ENCODE peak calls at places on chromosomes 1 and 21, in eight cellular contexts. One of them, this sample, is unnamed.

GRCh38 chr1:40344597-40344996 is 27.5 kb upstream of the COL9A2 start:
- DNase-seq in stomach: peak
- DNase-seq in GM23338: peak
- DNase-seq in vagina: no peak
- DNase-seq in HL-60: peak
- DNase-seq in K562: no peak
- DNase-seq in sigmoid colon: peak
- DNase-seq in breast epithelium: peak
- DNase-seq in this sample: peak

GRCh38 chr1:77267035-77267434 is 14.8 kb upstream of the AK5 start:
- DNase-seq in stomach: no peak
- DNase-seq in GM23338: no peak
- DNase-seq in vagina: no peak
- DNase-seq in HL-60: no peak
- DNase-seq in K562: no peak
- DNase-seq in sigmoid colon: no peak
- DNase-seq in breast epithelium: no peak
- DNase-seq in this sample: no peak

GRCh38 chr1:212914789-212915188 is 35.6 kb upstream of the VASH2 start:
- DNase-seq in stomach: no peak
- DNase-seq in GM23338: peak
- DNase-seq in vagina: no peak
- DNase-seq in HL-60: no peak
- DNase-seq in K562: no peak
- DNase-seq in sigmoid colon: no peak
- DNase-seq in breast epithelium: no peak
- DNase-seq in this sample: no peak

GRCh38 chr1:209611771-209612570 is 28.5 kb downstream of the CAMK1G start:
- DNase-seq in stomach: no peak
- DNase-seq in GM23338: no peak
- DNase-seq in vagina: no peak
- DNase-seq in HL-60: no peak
- DNase-seq in K562: no peak
- DNase-seq in sigmoid colon: no peak
- DNase-seq in breast epithelium: no peak
- DNase-seq in this sample: no peak

GRCh38 chr1:204083491-204083890 is 10.6 kb downstream of the SOX13 start:
- DNase-seq in stomach: no peak
- DNase-seq in GM23338: no peak
- DNase-seq in vagina: no peak
- DNase-seq in HL-60: no peak
- DNase-seq in K562: no peak
- DNase-seq in sigmoid colon: peak
- DNase-seq in breast epithelium: no peak
- DNase-seq in this sample: no peak

GRCh38 chr1:229234870-229235472 is 35.9 kb upstream of the RAB4A start:
- DNase-seq in stomach: no peak
- DNase-seq in GM23338: no peak
- DNase-seq in vagina: peak
- DNase-seq in HL-60: no peak
- DNase-seq in K562: no peak
- DNase-seq in sigmoid colon: no peak
- DNase-seq in breast epithelium: no peak
- DNase-seq in this sample: no peak

GRCh38 chr1:91732291-91732953 is 153.5 kb downstream of the TGFBR3 start:
- DNase-seq in stomach: no peak
- DNase-seq in GM23338: peak
- DNase-seq in vagina: peak
- DNase-seq in HL-60: no peak
- DNase-seq in K562: peak
- DNase-seq in sigmoid colon: peak
- DNase-seq in breast epithelium: peak
- DNase-seq in this sample: no peak

GRCh38 chr1:113691184-113691583 is 68.1 kb downstream of the PHTF1 start:
- DNase-seq in stomach: no peak
- DNase-seq in GM23338: no peak
- DNase-seq in vagina: no peak
- DNase-seq in HL-60: no peak
- DNase-seq in K562: no peak
- DNase-seq in sigmoid colon: no peak
- DNase-seq in breast epithelium: no peak
- DNase-seq in this sample: no peak

GRCh38 chr1:26022404-26022779 is 817 bp downstream of the EXTL1 start:
- DNase-seq in stomach: no peak
- DNase-seq in GM23338: no peak
- DNase-seq in vagina: no peak
- DNase-seq in HL-60: no peak
- DNase-seq in K562: no peak
- DNase-seq in sigmoid colon: no peak
- DNase-seq in breast epithelium: no peak
- DNase-seq in this sample: no peak

GRCh38 chr1:23111600-23112535 is 56.8 kb downstream of the LUZP1 start:
- DNase-seq in stomach: no peak
- DNase-seq in GM23338: no peak
- DNase-seq in vagina: no peak
- DNase-seq in HL-60: no peak
- DNase-seq in K562: no peak
- DNase-seq in sigmoid colon: no peak
- DNase-seq in breast epithelium: no peak
- DNase-seq in this sample: no peak

GRCh38 chr1:18575620-18576019 is 55.0 kb upstream of the PAX7 start:
- DNase-seq in stomach: peak
- DNase-seq in GM23338: peak
- DNase-seq in vagina: no peak
- DNase-seq in HL-60: no peak
- DNase-seq in K562: peak
- DNase-seq in sigmoid colon: peak
- DNase-seq in breast epithelium: no peak
- DNase-seq in this sample: peak

GRCh38 chr1:56506951-56507437 is 72.4 kb downstream of the PLPP3 start:
- DNase-seq in stomach: no peak
- DNase-seq in GM23338: no peak
- DNase-seq in vagina: no peak
- DNase-seq in HL-60: no peak
- DNase-seq in K562: no peak
- DNase-seq in sigmoid colon: no peak
- DNase-seq in breast epithelium: no peak
- DNase-seq in this sample: no peak

GRCh38 chr1:210446479-210446878 is 117.8 kb downstream of the HHAT start:
- DNase-seq in stomach: no peak
- DNase-seq in GM23338: no peak
- DNase-seq in vagina: no peak
- DNase-seq in HL-60: no peak
- DNase-seq in K562: no peak
- DNase-seq in sigmoid colon: no peak
- DNase-seq in breast epithelium: no peak
- DNase-seq in this sample: no peak

GRCh38 chr21:16082038-16082816 is 352.4 kb downstream of the USP25 start:
- DNase-seq in stomach: no peak
- DNase-seq in GM23338: peak
- DNase-seq in vagina: no peak
- DNase-seq in HL-60: no peak
- DNase-seq in K562: no peak
- DNase-seq in sigmoid colon: no peak
- DNase-seq in breast epithelium: no peak
- DNase-seq in this sample: no peak

GRCh38 chr1:157490337-157491165 is 61.8 kb downstream of the FCRL5 start:
- DNase-seq in stomach: peak
- DNase-seq in GM23338: peak
- DNase-seq in vagina: no peak
- DNase-seq in HL-60: no peak
- DNase-seq in K562: peak
- DNase-seq in sigmoid colon: no peak
- DNase-seq in breast epithelium: peak
- DNase-seq in this sample: peak
- TF ChIP-seq CTCF in stomach: no peak
- TF ChIP-seq CTCF in GM23338: peak
- TF ChIP-seq CTCF in vagina: no peak
- TF ChIP-seq CTCF in HL-60: peak
- TF ChIP-seq CTCF in K562: peak
- TF ChIP-seq CTCF in sigmoid colon: no peak
- TF ChIP-seq CTCF in breast epithelium: no peak
- TF ChIP-seq CTCF in this sample: peak

DNA sequence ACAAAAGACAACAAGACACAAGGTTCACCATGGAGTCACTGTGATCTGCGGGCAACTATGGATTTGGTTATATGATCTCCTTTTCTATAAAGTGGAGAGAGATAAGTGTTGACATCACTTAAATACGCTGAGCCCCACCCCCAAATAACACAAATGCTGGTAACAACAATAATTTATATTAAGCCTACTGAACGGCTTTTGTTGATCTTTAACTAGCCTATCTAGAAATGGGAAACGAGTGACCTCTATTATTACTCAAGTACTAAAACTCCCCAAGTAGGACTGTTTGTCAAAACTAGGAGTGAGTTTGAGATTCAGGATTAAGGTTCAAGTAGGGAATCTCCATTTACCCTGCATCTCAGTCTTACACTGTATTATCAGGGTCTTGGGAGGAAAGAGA is 52.2 kb downstream of the MAP3K7CL start:
- DNase-seq in stomach: no peak
- DNase-seq in GM23338: no peak
- DNase-seq in vagina: no peak
- DNase-seq in HL-60: no peak
- DNase-seq in K562: no peak
- DNase-seq in sigmoid colon: no peak
- DNase-seq in breast epithelium: no peak
- DNase-seq in this sample: no peak
- H3K4me3 ChIP-seq in stomach: no peak
- H3K4me3 ChIP-seq in GM23338: no peak
- H3K4me3 ChIP-seq in vagina: peak
- H3K4me3 ChIP-seq in HL-60: no peak
- H3K4me3 ChIP-seq in K562: no peak
- H3K4me3 ChIP-seq in sigmoid colon: no peak
- H3K4me3 ChIP-seq in breast epithelium: peak
- H3K4me3 ChIP-seq in this sample: no peak

GRCh38 chr1:205542367-205542766 is 37.9 kb downstream of the CDK18 start:
- DNase-seq in stomach: peak
- DNase-seq in GM23338: no peak
- DNase-seq in vagina: peak
- DNase-seq in HL-60: no peak
- DNase-seq in K562: no peak
- DNase-seq in sigmoid colon: no peak
- DNase-seq in breast epithelium: peak
- DNase-seq in this sample: peak

GRCh38 chr1:205541161-205541886 is 36.9 kb downstream of the CDK18 start:
- DNase-seq in stomach: peak
- DNase-seq in GM23338: no peak
- DNase-seq in vagina: peak
- DNase-seq in HL-60: no peak
- DNase-seq in K562: no peak
- DNase-seq in sigmoid colon: no peak
- DNase-seq in breast epithelium: peak
- DNase-seq in this sample: peak

GRCh38 chr1:205545991-205546390 is 41.5 kb downstream of the CDK18 start:
- DNase-seq in stomach: peak
- DNase-seq in GM23338: no peak
- DNase-seq in vagina: peak
- DNase-seq in HL-60: no peak
- DNase-seq in K562: no peak
- DNase-seq in sigmoid colon: no peak
- DNase-seq in breast epithelium: peak
- DNase-seq in this sample: peak

GRCh38 chr1:205545001-205545919 is 40.8 kb downstream of the CDK18 start:
- DNase-seq in stomach: peak
- DNase-seq in GM23338: no peak
- DNase-seq in vagina: peak
- DNase-seq in HL-60: no peak
- DNase-seq in K562: no peak
- DNase-seq in sigmoid colon: no peak
- DNase-seq in breast epithelium: peak
- DNase-seq in this sample: peak

DNA sequence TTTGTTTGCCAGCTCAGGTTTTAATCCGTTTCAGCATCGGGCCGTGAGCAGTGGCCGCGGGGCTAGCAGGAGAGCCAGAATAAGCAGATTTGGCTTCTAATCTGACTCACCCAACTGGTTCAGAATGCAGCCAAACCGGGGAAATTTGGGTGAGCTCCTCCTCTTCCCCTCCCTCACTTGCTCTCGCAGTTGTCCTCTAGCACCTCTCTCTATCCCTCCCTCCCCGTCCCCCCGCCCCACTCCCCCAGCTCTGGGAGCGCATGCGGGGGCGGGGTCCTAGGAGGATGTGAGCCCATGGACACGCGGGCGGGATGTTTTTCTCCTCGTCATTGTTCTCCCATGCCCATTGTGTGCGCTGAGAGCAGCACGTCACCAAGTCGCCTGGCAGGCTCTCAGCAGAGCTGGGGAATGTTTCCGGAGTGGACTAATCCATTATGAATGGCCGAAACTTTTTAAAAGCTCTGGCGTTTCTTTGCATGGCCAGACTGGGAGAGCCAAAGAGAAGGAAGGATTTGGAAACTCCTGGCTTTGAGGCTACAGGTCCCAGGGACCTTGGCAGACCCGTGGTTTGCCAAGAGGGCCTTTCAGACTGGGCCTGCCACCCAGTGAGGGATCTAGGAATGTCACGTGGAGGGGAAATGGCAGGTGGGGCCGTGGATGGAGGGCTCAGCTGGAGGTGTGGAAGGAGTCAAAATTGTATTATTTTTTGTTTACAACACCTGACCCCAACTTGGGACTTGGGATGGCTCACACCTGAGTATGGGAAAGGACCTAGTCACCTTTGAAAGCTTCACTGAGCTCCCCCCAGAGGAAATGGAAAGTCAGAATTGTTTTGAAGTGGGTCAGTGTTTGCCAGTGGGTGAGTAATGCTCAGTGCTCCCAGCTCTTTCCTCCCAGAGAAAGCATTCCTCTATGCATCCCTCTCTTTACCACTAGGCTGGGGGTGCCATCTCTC is 39.2 kb downstream of the CDK18 start:
- DNase-seq in stomach: peak
- DNase-seq in GM23338: peak
- DNase-seq in vagina: peak
- DNase-seq in HL-60: no peak
- DNase-seq in K562: peak
- DNase-seq in sigmoid colon: peak
- DNase-seq in breast epithelium: peak
- DNase-seq in this sample: peak
- TF ChIP-seq POLR2AphosphoS5 in stomach: no peak
- TF ChIP-seq POLR2AphosphoS5 in GM23338: no peak
- TF ChIP-seq POLR2AphosphoS5 in vagina: peak
- TF ChIP-seq POLR2AphosphoS5 in HL-60: no peak
- TF ChIP-seq POLR2AphosphoS5 in K562: no peak
- TF ChIP-seq POLR2AphosphoS5 in sigmoid colon: no peak
- TF ChIP-seq POLR2AphosphoS5 in breast epithelium: peak
- TF ChIP-seq POLR2AphosphoS5 in this sample: no peak

GRCh38 chr1:52141513-52142219 is at the start of gene ZFYVE9:
- DNase-seq in stomach: peak
- DNase-seq in GM23338: peak
- DNase-seq in vagina: no peak
- DNase-seq in HL-60: no peak
- DNase-seq in K562: peak
- DNase-seq in sigmoid colon: peak
- DNase-seq in breast epithelium: peak
- DNase-seq in this sample: peak
- TF ChIP-seq CTCF in stomach: no peak
- TF ChIP-seq CTCF in GM23338: no peak
- TF ChIP-seq CTCF in vagina: peak
- TF ChIP-seq CTCF in HL-60: peak
- TF ChIP-seq CTCF in K562: peak
- TF ChIP-seq CTCF in sigmoid colon: no peak
- TF ChIP-seq CTCF in breast epithelium: no peak
- TF ChIP-seq CTCF in this sample: no peak

GRCh38 chr1:24152631-24153494 is 9.9 kb upstream of the IL22RA1 start:
- DNase-seq in stomach: no peak
- DNase-seq in GM23338: no peak
- DNase-seq in vagina: no peak
- DNase-seq in HL-60: no peak
- DNase-seq in K562: no peak
- DNase-seq in sigmoid colon: no peak
- DNase-seq in breast epithelium: no peak
- DNase-seq in this sample: no peak
- H3K4me3 ChIP-seq in stomach: no peak
- H3K4me3 ChIP-seq in GM23338: no peak
- H3K4me3 ChIP-seq in vagina: no peak
- H3K4me3 ChIP-seq in HL-60: no peak
- H3K4me3 ChIP-seq in K562: no peak
- H3K4me3 ChIP-seq in sigmoid colon: no peak
- H3K4me3 ChIP-seq in breast epithelium: no peak
- H3K4me3 ChIP-seq in this sample: no peak

This sample was measured in transverse colon.